ENCODE peak calls at places on chromosomes 13 and 19, in five cellular contexts. T, H, O, M and N are unnamed samples.

GRCh38 chr13:27137759-27138158 is 33.9 kb downstream of the USP12 start:
- DNase-seq in M (no peak), O (no peak), T (no peak), H (no peak), N (no peak)

GRCh38 chr13:98098511-98098910 is 44.4 kb upstream of the FARP1 start:
- DNase-seq in O (no peak), T (no peak), M (peak; percentile 45), H (peak; percentile 58), N (no peak)

GRCh38 chr13:89930861-89931260 is 1416.6 kb upstream of the MIR17HG start:
- DNase-seq in M (no peak), O (no peak), H (no peak), T (no peak), N (no peak)

GRCh38 chr19:13637664-13638063 is 126.7 kb upstream of the MRI1 start:
- DNase-seq in O (no peak), T (no peak), M (no peak), H (peak; percentile 76), N (no peak)

GRCh38 chr13:43044720-43045301 is 21.4 kb downstream of the DNAJC15 start:
- DNase-seq in H (no peak), O (no peak), M (no peak), T (no peak), N (no peak)

GRCh38 chr13:71968025-71968424 is 101.0 kb upstream of the DACH1 start:
- DNase-seq in T (peak; percentile 77), M (peak; percentile 21), H (no peak), O (peak; percentile 63), N (no peak)

GRCh38 chr19:1935484-1936208 is 5.3 kb upstream of the CSNK1G2 start:
- DNase-seq in H (peak; percentile 27), O (peak; percentile 21), M (peak; percentile 51), T (no peak), N (no peak)

GRCh38 chr19:3521104-3521445 is 15.0 kb downstream of the FZR1 start:
- DNase-seq in M (no peak), T (no peak), H (no peak), O (no peak), N (no peak)

GRCh38 chr19:51971624-51972023 is 15.0 kb downstream of the ZNF350 start:
- DNase-seq in H (peak; percentile 16), O (peak; percentile 11), M (no peak), T (peak; percentile 9), N (peak; percentile 7)

GRCh38 chr13:110306960-110307696 is at the start of the genes COL4A1 and COL4A2:
- DNase-seq in M (peak; percentile 83), H (peak; percentile 79), T (peak; percentile 91), O (peak; percentile 66), N (no peak)

GRCh38 chr19:15241259-15241658 is 9.0 kb upstream of the EPHX3 start:
- DNase-seq in H (peak; percentile 43), M (no peak), O (no peak), T (no peak), N (no peak)

GRCh38 chr13:99062593-99062992 is 84.7 kb upstream of the DOCK9 start:
- DNase-seq in T (no peak), H (peak; percentile 54), M (peak; percentile 87), O (peak; percentile 96), N (no peak)

GRCh38 chr13:43405457-43405856 is 381.3 kb downstream of the ENOX1 start:
- DNase-seq in M (no peak), H (peak; percentile 72), T (no peak), O (no peak), N (peak; percentile 7)

GRCh38 chr19:48635966-48636858 is 967 bp downstream of the DBP start:
- DNase-seq in H (peak; percentile 29), T (peak; percentile 46), O (no peak), M (peak; percentile 48), N (peak; percentile 38)

GRCh38 chr19:4108767-4109625 is 14.9 kb downstream of the MAP2K2 start:
- DNase-seq in T (no peak), H (no peak), M (no peak), O (no peak), N (no peak)

GRCh38 chr19:45391346-45391745 is 13.5 kb downstream of the PPP1R13L start:
- DNase-seq in O (no peak), M (peak; percentile 49), H (peak; percentile 28), T (peak; percentile 40), N (no peak)

GRCh38 chr13:113387396-113387795 is 23.5 kb upstream of the GRTP1 start:
- DNase-seq in T (no peak), O (no peak), M (no peak), H (no peak), N (no peak)

GRCh38 chr19:49639401-49640112 is 386 bp downstream of the RRAS start:
- DNase-seq in T (peak; percentile 31), M (peak; percentile 40), H (peak; percentile 54), O (no peak), N (no peak)

GRCh38 chr13:30737511-30738342 is 2.4 kb downstream of the ALOX5AP start:
- DNase-seq in T (no peak), M (no peak), H (no peak), O (no peak), N (no peak)

GRCh38 chr19:35341565-35342225 is 6.0 kb upstream of the FFAR1 start:
- DNase-seq in T (no peak), H (no peak), O (no peak), M (no peak), N (no peak)

GRCh38 chr13:40589285-40590109 is 76.9 kb downstream of the FOXO1 start:
- DNase-seq in H (peak; percentile 53), M (peak; percentile 49), O (peak; percentile 94), T (peak; percentile 38), N (no peak)

GRCh38 chr19:13195678-13196077 is 45.5 kb downstream of the IER2 start:
- DNase-seq in M (no peak), O (no peak), T (peak; percentile 79), H (no peak), N (peak; percentile 29)

GRCh38 chr19:50333737-50334617 is 4.8 kb upstream of the KCNC3 start:
- DNase-seq in H (peak; percentile 78), T (peak; percentile 86), O (no peak), M (no peak), N (no peak)

GRCh38 chr13:29702912-29703351 is 107.4 kb upstream of the SLC7A1 start:
- DNase-seq in H (peak; percentile 96), T (no peak), M (peak; percentile 76), O (peak; percentile 77), N (peak; percentile 70)

GRCh38 chr13:29538625-29538976 is 56.9 kb downstream of the SLC7A1 start:
- DNase-seq in H (peak; percentile 40), T (no peak), O (no peak), M (no peak), N (no peak)

GRCh38 chr19:45528744-45529453 is 21.6 kb downstream of the VASP start:
- DNase-seq in H (no peak), O (no peak), M (peak; percentile 75), T (peak; percentile 91), N (peak; percentile 85)

GRCh38 chr13:113903361-113903760 is 39.5 kb upstream of the GAS6 start:
- DNase-seq in T (no peak), H (peak; percentile 93), O (no peak), M (no peak), N (no peak)

GRCh38 chr13:40336228-40337221 is 329.9 kb downstream of the FOXO1 start:
- DNase-seq in O (no peak), T (no peak), H (no peak), M (no peak), N (no peak)

GRCh38 chr19:2533686-2534085 is 57.8 kb downstream of the GADD45B start:
- DNase-seq in M (no peak), H (no peak), T (no peak), O (peak; percentile 51), N (peak; percentile 54)

GRCh38 chr19:34480971-34481821 is at the start of gene WTIP:
- DNase-seq in T (peak; percentile 97), H (peak; percentile 91), O (peak; percentile 82), M (peak; percentile 82), N (peak; percentile 20)

GRCh38 chr19:14442904-14443631 is 10.0 kb downstream of the PKN1 start:
- DNase-seq in T (no peak), O (no peak), H (no peak), M (no peak), N (no peak)

GRCh38 chr13:113764793-113765190 is 5.8 kb downstream of the TMEM255B start:
- DNase-seq in O (no peak), T (no peak), M (no peak), H (no peak), N (no peak)

GRCh38 chr19:29841559-29842367 is 30.0 kb downstream of the CCNE1 start:
- DNase-seq in M (peak; percentile 13), H (peak; percentile 31), O (peak; percentile 19), T (peak; percentile 53), N (peak; percentile 60)

GRCh38 chr13:51663980-51664957 is 80.0 kb downstream of the WDFY2 start:
- DNase-seq in M (no peak), O (no peak), H (no peak), T (no peak), N (no peak)

GRCh38 chr13:24511824-24512207 is 762 bp downstream of the PARP4 start:
- DNase-seq in T (no peak), M (no peak), O (no peak), H (no peak), N (no peak)
- TF ChIP-seq EZH2 in T (no peak), M (no peak), O (no peak), H (no peak), N (no peak)

GRCh38 chr19:16569609-16570320 is 2.5 kb downstream of the SLC35E1 start:
- DNase-seq in H (peak; percentile 27), O (no peak), M (no peak), T (no peak), N (peak; percentile 73)
- H3K4me1 ChIP-seq in H (peaks cover 21% of the 10 kb centered on the region), O (peaks cover 25% of the 10 kb centered on the region), M (peaks cover 10% of the 10 kb centered on the region), T (peaks cover 8% of the 10 kb centered on the region), N (peaks cover 54% of the 10 kb centered on the region)

GRCh38 chr19:19600793-19601346 is 17.6 kb downstream of the PBX4 start:
- DNase-seq in T (no peak), O (no peak), M (no peak), H (no peak), N (no peak)
- TF ChIP-seq EZH2 in T (no peak), O (no peak), M (no peak), H (no peak), N (no peak)

GRCh38 chr19:39542198-39542597 is 2.2 kb upstream of the EID2 start:
- DNase-seq in O (peak; percentile 74), H (no peak), T (peak; percentile 60), M (peak; percentile 35), N (no peak)
- H3K4me1 ChIP-seq in O (peaks cover 25% of the 10 kb centered on the region), H (peaks cover 8% of the 10 kb centered on the region), T (peaks cover 22% of the 10 kb centered on the region), M (peaks cover 10% of the 10 kb centered on the region), N (peaks cover 10% of the 10 kb centered on the region)

GRCh38 chr19:18788782-18789421 is 2.2 kb downstream of the COMP start:
- DNase-seq in H (no peak), O (no peak), T (no peak), M (no peak), N (no peak)

GRCh38 chr19:18789422-18789832 is 1.7 kb downstream of the COMP start:
- DNase-seq in T (no peak), M (no peak), H (no peak), O (no peak), N (no peak)

GRCh38 chr19:18791315-18791678 is 192 bp upstream of the COMP start:
- DNase-seq in M (no peak), O (no peak), T (no peak), H (no peak), N (no peak)

GRCh38 chr19:18789883-18790565 is 1.1 kb downstream of the COMP start:
- DNase-seq in H (peak; percentile 59), M (peak; percentile 72), O (no peak), T (peak; percentile 87), N (no peak)

GRCh38 chr19:18790566-18791314 is at the start of gene COMP:
- DNase-seq in H (peak; percentile 43), O (no peak), T (peak; percentile 45), M (no peak), N (no peak)
- TF ChIP-seq EZH2 in H (peak; percentile 93), O (peak; percentile 91), T (peak; percentile 99), M (peak; percentile 98), N (no peak)